ENCODE peak calls at places on chromosomes 5 and 9, in five cellular contexts. One of them, this sample, is unnamed.
A peak's percentile ranks its signal among the peaks of the same experiment; 100 is the strongest.

GRCh38 chr9:130791279-130791894 is 43.7 kb upstream of the ABL1 start:
- DNase-seq in psoas muscle: no peak
- DNase-seq in transverse colon: no peak
- DNase-seq in mesenchymal stem cell: no peak
- DNase-seq in fibroblast of lung: no peak
- DNase-seq in this sample: no peak

GRCh38 chr9:84975926-84976325 is 306.4 kb downstream of the NTRK2 start:
- DNase-seq in transverse colon: no peak
- DNase-seq in fibroblast of lung: peak; percentile 64
- DNase-seq in psoas muscle: no peak
- DNase-seq in mesenchymal stem cell: peak; percentile 28
- DNase-seq in this sample: no peak

GRCh38 chr5:149605998-149606721 is 24.9 kb downstream of the ARHGEF37 start:
- DNase-seq in fibroblast of lung: peak; percentile 89
- DNase-seq in mesenchymal stem cell: peak; percentile 74
- DNase-seq in transverse colon: peak; percentile 76
- DNase-seq in psoas muscle: peak; percentile 32
- DNase-seq in this sample: no peak

GRCh38 chr9:128892223-128892892 is 10.4 kb downstream of the LRRC8A start:
- DNase-seq in mesenchymal stem cell: peak; percentile 88
- DNase-seq in fibroblast of lung: peak; percentile 90
- DNase-seq in transverse colon: peak; percentile 89
- DNase-seq in psoas muscle: peak; percentile 87
- DNase-seq in this sample: peak; percentile 97

GRCh38 chr9:134694368-134694665 is 52.7 kb downstream of the COL5A1 start:
- DNase-seq in transverse colon: no peak
- DNase-seq in psoas muscle: no peak
- DNase-seq in mesenchymal stem cell: no peak
- DNase-seq in fibroblast of lung: no peak
- DNase-seq in this sample: no peak

GRCh38 chr5:151825445-151825844 is 53.7 kb downstream of the G3BP1 start:
- DNase-seq in fibroblast of lung: peak; percentile 53
- DNase-seq in psoas muscle: no peak
- DNase-seq in mesenchymal stem cell: peak; percentile 65
- DNase-seq in transverse colon: peak; percentile 57
- DNase-seq in this sample: peak; percentile 49

GRCh38 chr5:167940911-167941310 is 350.5 kb upstream of the WWC1 start:
- DNase-seq in fibroblast of lung: peak; percentile 80
- DNase-seq in mesenchymal stem cell: no peak
- DNase-seq in transverse colon: no peak
- DNase-seq in psoas muscle: no peak
- DNase-seq in this sample: no peak

GRCh38 chr9:5884191-5884590 is 6.5 kb upstream of the MLANA start:
- DNase-seq in transverse colon: no peak
- DNase-seq in fibroblast of lung: peak; percentile 2
- DNase-seq in psoas muscle: no peak
- DNase-seq in mesenchymal stem cell: no peak
- DNase-seq in this sample: no peak

GRCh38 chr5:100904259-100904822 is 1.3 kb upstream of the ST8SIA4 start:
- DNase-seq in fibroblast of lung: no peak
- DNase-seq in transverse colon: peak; percentile 30
- DNase-seq in psoas muscle: no peak
- DNase-seq in mesenchymal stem cell: no peak
- DNase-seq in this sample: no peak

GRCh38 chr9:14314424-14314928 is 535 bp upstream of the NFIB start:
- DNase-seq in transverse colon: peak; percentile 82
- DNase-seq in fibroblast of lung: peak; percentile 97
- DNase-seq in psoas muscle: peak; percentile 82
- DNase-seq in mesenchymal stem cell: peak; percentile 64
- DNase-seq in this sample: peak; percentile 82

GRCh38 chr5:87233122-87233521 is 34.6 kb upstream of the RASA1 start:
- DNase-seq in psoas muscle: no peak
- DNase-seq in transverse colon: no peak
- DNase-seq in mesenchymal stem cell: no peak
- DNase-seq in fibroblast of lung: no peak
- DNase-seq in this sample: no peak

GRCh38 chr5:138585228-138585627 is 10.0 kb upstream of the HSPA9 start:
- DNase-seq in mesenchymal stem cell: no peak
- DNase-seq in transverse colon: no peak
- DNase-seq in fibroblast of lung: no peak
- DNase-seq in psoas muscle: no peak
- DNase-seq in this sample: no peak

GRCh38 chr9:93600504-93600903 is 24.1 kb downstream of the PHF2 start:
- DNase-seq in mesenchymal stem cell: no peak
- DNase-seq in fibroblast of lung: no peak
- DNase-seq in transverse colon: peak; percentile 69
- DNase-seq in psoas muscle: no peak
- DNase-seq in this sample: no peak

GRCh38 chr5:157267766-157268480 is 2.0 kb downstream of the CYFIP2 start:
- DNase-seq in fibroblast of lung: no peak
- DNase-seq in mesenchymal stem cell: no peak
- DNase-seq in transverse colon: no peak
- DNase-seq in psoas muscle: no peak
- DNase-seq in this sample: no peak

GRCh38 chr9:20872340-20872977 is 159.0 kb downstream of the HACD4 start:
- DNase-seq in psoas muscle: no peak
- DNase-seq in fibroblast of lung: peak; percentile 92
- DNase-seq in mesenchymal stem cell: peak; percentile 93
- DNase-seq in transverse colon: no peak
- DNase-seq in this sample: no peak

GRCh38 chr9:90009447-90009846 is 404.6 kb downstream of the GADD45G start:
- DNase-seq in psoas muscle: no peak
- DNase-seq in mesenchymal stem cell: no peak
- DNase-seq in fibroblast of lung: no peak
- DNase-seq in transverse colon: no peak
- DNase-seq in this sample: no peak

GRCh38 chr9:18824095-18824666 is 208.8 kb downstream of the SAXO1 start:
- DNase-seq in psoas muscle: no peak
- DNase-seq in transverse colon: peak; percentile 17
- DNase-seq in mesenchymal stem cell: no peak
- DNase-seq in fibroblast of lung: no peak
- DNase-seq in this sample: no peak

GRCh38 chr5:27140831-27141230 is 102.4 kb upstream of the CDH9 start:
- DNase-seq in psoas muscle: no peak
- DNase-seq in transverse colon: no peak
- DNase-seq in fibroblast of lung: peak; percentile 51
- DNase-seq in mesenchymal stem cell: peak; percentile 13
- DNase-seq in this sample: no peak

GRCh38 chr5:177592010-177592834 is at the start of gene TMED9:
- DNase-seq in mesenchymal stem cell: peak; percentile 75
- DNase-seq in fibroblast of lung: peak; percentile 75
- DNase-seq in psoas muscle: peak; percentile 84
- DNase-seq in transverse colon: peak; percentile 91
- DNase-seq in this sample: peak; percentile 79

GRCh38 chr5:177591690-177592009 is 353 bp upstream of the TMED9 start:
- DNase-seq in mesenchymal stem cell: no peak
- DNase-seq in transverse colon: no peak
- DNase-seq in psoas muscle: no peak
- DNase-seq in fibroblast of lung: no peak
- DNase-seq in this sample: no peak

GRCh38 chr5:177593511-177593910 is 1.5 kb downstream of the TMED9 start:
- DNase-seq in transverse colon: no peak
- DNase-seq in psoas muscle: no peak
- DNase-seq in mesenchymal stem cell: no peak
- DNase-seq in fibroblast of lung: no peak
- DNase-seq in this sample: no peak

GRCh38 chr5:177594071-177594470 is 2.1 kb downstream of the TMED9 start:
- DNase-seq in transverse colon: no peak
- DNase-seq in mesenchymal stem cell: no peak
- DNase-seq in psoas muscle: no peak
- DNase-seq in fibroblast of lung: no peak
- DNase-seq in this sample: no peak

GRCh38 chr5:177592905-177593304 is 902 bp downstream of the TMED9 start:
- DNase-seq in transverse colon: no peak
- DNase-seq in mesenchymal stem cell: no peak
- DNase-seq in psoas muscle: no peak
- DNase-seq in fibroblast of lung: no peak
- DNase-seq in this sample: no peak
- H3K27ac ChIP-seq in transverse colon: peak overlapping the region; percentile 82
- H3K27ac ChIP-seq in mesenchymal stem cell: no peak overlapping the region
- H3K27ac ChIP-seq in psoas muscle: no peak overlapping the region
- H3K27ac ChIP-seq in fibroblast of lung: peak overlapping the region; percentile 85
- H3K27ac ChIP-seq in this sample: no peak overlapping the region

DNA sequence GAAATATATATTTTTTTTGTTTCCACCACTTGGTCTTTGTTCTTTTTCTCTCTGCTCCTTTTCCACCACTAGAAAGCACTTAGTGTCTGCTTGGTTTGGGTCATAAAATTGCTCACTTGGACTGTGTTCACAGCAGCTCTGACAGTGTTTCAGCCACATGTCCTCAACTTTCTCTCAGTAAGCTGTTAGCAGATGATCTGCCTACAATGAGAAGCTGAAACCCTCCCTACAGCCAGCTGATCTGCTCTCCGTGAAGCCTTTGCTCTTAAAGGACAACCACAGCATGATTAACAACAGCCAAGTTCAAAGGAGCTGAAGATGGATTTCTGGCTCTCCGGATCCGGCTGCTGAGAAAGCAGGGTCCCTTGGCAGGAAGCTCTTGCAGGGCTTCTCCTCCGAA is 31.6 kb downstream of the PRLR start:
- DNase-seq in transverse colon: no peak
- DNase-seq in mesenchymal stem cell: peak; percentile 83
- DNase-seq in fibroblast of lung: no peak
- DNase-seq in psoas muscle: no peak
- DNase-seq in this sample: no peak
- H3K27ac ChIP-seq in transverse colon: peak overlapping the region; percentile 71
- H3K27ac ChIP-seq in mesenchymal stem cell: no peak overlapping the region
- H3K27ac ChIP-seq in fibroblast of lung: no peak overlapping the region
- H3K27ac ChIP-seq in psoas muscle: no peak overlapping the region
- H3K27ac ChIP-seq in this sample: no peak overlapping the region

GRCh38 chr9:124559871-124560270 is 52.7 kb upstream of the NR5A1 start:
- DNase-seq in mesenchymal stem cell: peak; percentile 64
- DNase-seq in transverse colon: no peak
- DNase-seq in psoas muscle: no peak
- DNase-seq in fibroblast of lung: peak; percentile 70
- DNase-seq in this sample: no peak
- H3K27ac ChIP-seq in mesenchymal stem cell: peak overlapping the region; percentile 62
- H3K27ac ChIP-seq in transverse colon: no peak overlapping the region
- H3K27ac ChIP-seq in psoas muscle: no peak overlapping the region
- H3K27ac ChIP-seq in fibroblast of lung: no peak overlapping the region
- H3K27ac ChIP-seq in this sample: no peak overlapping the region

DNA sequence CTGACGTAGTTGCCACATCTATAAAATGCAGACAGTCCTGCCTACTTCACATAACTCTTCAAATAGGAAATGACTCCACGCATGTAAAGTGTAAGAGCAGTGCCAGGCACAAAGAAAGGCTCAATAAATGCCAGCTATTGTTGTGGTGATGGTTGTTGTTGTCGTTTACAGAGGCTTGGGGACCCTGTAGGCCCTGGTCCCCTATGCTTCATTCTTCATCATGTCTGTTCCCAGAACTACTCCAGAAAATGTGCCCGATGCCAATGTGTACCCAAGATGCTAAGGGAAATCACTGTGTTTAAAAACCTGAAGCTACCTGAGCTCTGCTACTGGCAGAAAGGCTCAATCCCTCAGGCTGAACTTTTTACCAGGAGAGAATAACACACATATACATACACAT is 9.1 kb downstream of the SLIT3 start:
- DNase-seq in psoas muscle: no peak
- DNase-seq in transverse colon: no peak
- DNase-seq in fibroblast of lung: no peak
- DNase-seq in mesenchymal stem cell: no peak
- DNase-seq in this sample: no peak
- H3K27ac ChIP-seq in psoas muscle: no peak overlapping the region
- H3K27ac ChIP-seq in transverse colon: no peak overlapping the region
- H3K27ac ChIP-seq in fibroblast of lung: no peak overlapping the region
- H3K27ac ChIP-seq in mesenchymal stem cell: no peak overlapping the region
- H3K27ac ChIP-seq in this sample: no peak overlapping the region

DNA sequence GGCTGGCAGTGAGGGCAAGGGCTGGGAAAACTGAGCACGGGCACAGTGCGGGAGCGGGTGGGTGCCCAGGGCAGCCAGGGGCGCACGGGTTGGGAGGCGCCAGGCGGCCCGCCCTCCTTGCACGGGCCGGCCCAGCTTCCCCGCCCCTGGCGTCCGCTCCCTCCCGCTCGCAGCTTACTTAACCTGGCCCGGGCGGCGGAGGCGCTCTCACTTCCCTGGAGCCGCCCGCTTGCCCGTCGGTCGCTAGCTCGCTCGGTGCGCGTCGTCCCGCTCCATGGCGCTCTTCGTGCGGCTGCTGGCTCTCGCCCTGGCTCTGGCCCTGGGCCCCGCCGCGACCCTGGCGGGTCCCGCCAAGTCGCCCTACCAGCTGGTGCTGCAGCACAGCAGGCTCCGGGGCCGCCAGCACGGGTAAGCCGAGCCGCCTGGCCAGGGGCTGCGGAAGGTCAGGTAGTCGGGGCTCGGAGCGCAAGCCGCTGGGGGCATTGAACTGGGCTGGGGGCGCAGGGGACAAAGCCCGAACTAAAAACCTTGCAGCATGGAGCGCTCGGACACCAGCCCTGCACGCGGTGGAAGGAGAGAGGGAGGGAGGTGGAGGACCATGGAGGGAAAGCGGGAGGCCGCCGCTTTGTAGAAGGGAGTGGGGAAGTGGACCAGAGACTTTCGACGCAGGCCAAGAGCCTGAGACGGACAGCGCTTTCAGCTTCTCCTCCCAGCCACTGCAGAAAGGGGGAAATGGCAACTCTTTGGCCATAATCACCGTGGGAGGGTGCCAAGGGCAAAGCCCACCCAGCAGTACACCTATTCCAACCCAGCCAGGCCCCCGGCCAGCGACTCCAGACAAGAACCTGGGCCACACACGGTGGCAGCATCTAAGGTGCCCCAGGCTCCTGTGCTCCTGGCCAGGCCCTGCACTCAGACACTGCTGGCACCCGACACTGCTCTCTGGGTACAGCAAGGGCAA is at the start of gene TGFBI:
- DNase-seq in psoas muscle: peak; percentile 77
- DNase-seq in mesenchymal stem cell: peak; percentile 73
- DNase-seq in fibroblast of lung: peak; percentile 70
- DNase-seq in transverse colon: peak; percentile 69
- DNase-seq in this sample: peak; percentile 27
- H3K27ac ChIP-seq in psoas muscle: peak within 1 kb of the TSS; percentile 19
- H3K27ac ChIP-seq in mesenchymal stem cell: no peak within 1 kb of the TSS
- H3K27ac ChIP-seq in fibroblast of lung: peak within 1 kb of the TSS; percentile 34
- H3K27ac ChIP-seq in transverse colon: peak within 1 kb of the TSS; percentile 72
- H3K27ac ChIP-seq in this sample: no peak within 1 kb of the TSS